ENCODE peak calls at places on chromosomes 2 and 18, in seven cellular contexts. W is A549, P is transverse colon, E is NT2/D1, R is stomach, F is suprapubic skin, B is heart right ventricle. I is an unnamed sample.

GRCh38 chr2:210524533-210524932 is 31.9 kb upstream of the CPS1 start:
- DNase-seq in B (no peak), E (no peak), R (no peak), W (no peak), P (no peak), F (no peak), I (no peak)

GRCh38 chr2:15337996-15338666 is 223.0 kb downstream of the NBAS start:
- DNase-seq in W (no peak), R (no peak), P (no peak), B (no peak), F (no peak), E (no peak), I (no peak)

GRCh38 chr2:215751200-215751910 is 262.0 kb downstream of the MREG start:
- DNase-seq in F (no peak), E (no peak), B (no peak), R (no peak), P (no peak), W (no peak), I (no peak)

GRCh38 chr2:195407782-195408181 is 249.2 kb upstream of the SLC39A10 start:
- DNase-seq in E (no peak), B (no peak), P (no peak), R (no peak), F (no peak), W (peak; percentile 29), I (no peak)

GRCh38 chr18:46290440-46291020 is 186.3 kb downstream of the HAUS1 start:
- DNase-seq in E (no peak), P (no peak), W (no peak), F (no peak), R (no peak), B (no peak), I (no peak)

GRCh38 chr18:46261799-46262198 is 157.6 kb downstream of the HAUS1 start:
- DNase-seq in P (no peak), W (no peak), B (no peak), E (peak; percentile 51), F (no peak), R (no peak), I (no peak)

GRCh38 chr2:101160454-101160853 is 9.3 kb upstream of the TBC1D8 start:
- DNase-seq in R (peak; percentile 52), B (no peak), F (no peak), P (no peak), E (no peak), W (no peak), I (no peak)

GRCh38 chr18:45793295-45793965 is 32.0 kb upstream of the SIGLEC15 start:
- DNase-seq in E (no peak), B (no peak), P (no peak), W (peak; percentile 66), R (no peak), F (no peak), I (no peak)

GRCh38 chr2:3001595-3002184 is 375.9 kb downstream of the EIPR1 start:
- DNase-seq in F (no peak), B (no peak), E (no peak), R (no peak), W (no peak), P (no peak), I (no peak)

GRCh38 chr18:70280007-70280925 is 8.6 kb upstream of the SOCS6 start:
- DNase-seq in F (no peak), B (no peak), W (no peak), P (no peak), R (peak; percentile 44), E (no peak), I (no peak)

GRCh38 chr2:129667586-129667985 is 311.9 kb upstream of the RAB6C start:
- DNase-seq in E (no peak), P (no peak), R (no peak), B (no peak), W (no peak), F (no peak), I (no peak)

GRCh38 chr2:50649626-50650397 is 382.1 kb downstream of the NRXN1 start:
- DNase-seq in P (no peak), W (no peak), E (no peak), B (no peak), F (no peak), R (no peak), I (no peak)

GRCh38 chr18:7021994-7022840 is 95.4 kb downstream of the LAMA1 start:
- DNase-seq in R (peak; percentile 73), W (peak; percentile 52), F (no peak), B (no peak), P (peak; percentile 66), E (no peak), I (peak; percentile 49)

GRCh38 chr18:49726564-49726963 is 86.8 kb downstream of the ACAA2 start:
- DNase-seq in R (no peak), P (no peak), E (no peak), F (no peak), B (no peak), W (no peak), I (no peak)

GRCh38 chr18:49725809-49726514 is 87.4 kb downstream of the ACAA2 start:
- DNase-seq in R (no peak), P (peak; percentile 30), B (peak; percentile 49), W (peak; percentile 18), E (peak; percentile 52), F (peak; percentile 83), I (peak; percentile 51)

GRCh38 chr18:49728542-49728941 is 84.8 kb downstream of the ACAA2 start:
- DNase-seq in R (peak; percentile 34), P (peak; percentile 75), E (no peak), F (no peak), W (peak; percentile 21), B (peak; percentile 45), I (peak; percentile 63)

GRCh38 chr18:49730951-49731391 is 82.4 kb downstream of the ACAA2 start:
- DNase-seq in W (no peak), P (no peak), F (no peak), E (no peak), R (no peak), B (no peak), I (no peak)

GRCh38 chr18:49727816-49728215 is 85.5 kb downstream of the ACAA2 start:
- DNase-seq in P (no peak), R (no peak), E (no peak), B (no peak), W (no peak), F (no peak), I (no peak)
- H3K4me1 ChIP-seq in P (peaks cover 27% of the 10 kb centered on the region), R (peaks cover 65% of the 10 kb centered on the region), E (peaks cover 11% of the 10 kb centered on the region), B (no peaks in the 10 kb centered on the region), W (peaks cover 40% of the 10 kb centered on the region), F (peaks cover 4% of the 10 kb centered on the region), I (peaks cover 8% of the 10 kb centered on the region)

GRCh38 chr2:98034745-98035144 is 39.0 kb upstream of the TMEM131 start:
- DNase-seq in F (no peak), B (no peak), P (no peak), W (no peak), R (no peak), E (no peak), I (no peak)

GRCh38 chr2:98037206-98037605 is 41.5 kb upstream of the TMEM131 start:
- DNase-seq in R (no peak), E (no peak), B (no peak), W (no peak), F (no peak), P (no peak), I (no peak)

GRCh38 chr2:98037666-98038339 is 42.1 kb upstream of the TMEM131 start:
- DNase-seq in P (no peak), E (no peak), B (no peak), W (no peak), F (no peak), R (no peak), I (no peak)

GRCh38 chr2:98039085-98039756 is 43.5 kb upstream of the TMEM131 start:
- DNase-seq in P (peak; percentile 75), B (no peak), F (no peak), E (no peak), W (no peak), R (peak; percentile 39), I (peak; percentile 37)

DNA sequence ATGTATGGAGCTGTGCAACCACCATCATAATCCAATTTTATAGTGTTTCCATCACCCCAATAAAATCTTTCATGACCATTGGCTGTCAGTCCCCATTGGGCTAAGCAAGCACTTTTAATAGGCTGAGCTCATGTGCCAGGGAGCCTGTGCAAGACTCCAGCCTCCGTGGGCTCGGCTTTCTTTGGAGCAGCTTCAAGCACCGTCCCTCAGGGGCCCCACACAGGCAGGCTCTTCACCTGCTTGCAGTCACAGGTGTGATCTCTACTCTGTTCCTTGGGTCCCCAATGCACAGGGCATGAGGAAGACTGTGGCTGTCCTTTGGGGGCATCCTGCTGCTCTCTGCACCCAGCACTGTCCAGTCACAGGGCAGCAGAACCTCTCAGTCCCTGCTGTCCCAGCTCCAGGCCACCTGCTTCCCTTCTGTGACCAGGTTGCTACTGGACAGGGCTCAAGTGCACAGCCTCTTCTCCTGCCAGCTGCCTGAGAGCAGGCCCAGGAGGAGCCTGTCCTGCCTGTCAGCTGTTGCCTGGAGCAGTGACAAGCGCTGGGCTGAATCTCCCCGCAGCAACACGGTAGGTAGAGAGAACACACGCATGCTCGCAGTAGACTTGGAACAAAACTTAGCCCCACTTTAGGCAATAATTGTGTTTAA is 40.7 kb upstream of the TMEM131 start:
- DNase-seq in F (no peak), E (no peak), R (peak; percentile 30), P (no peak), B (peak; percentile 57), W (no peak), I (no peak)
- H3K4me1 ChIP-seq in F (no peaks in the 10 kb centered on the region), E (peaks cover 7% of the 10 kb centered on the region), R (peaks cover 26% of the 10 kb centered on the region), P (peaks cover 53% of the 10 kb centered on the region), B (peaks cover 17% of the 10 kb centered on the region), W (no peaks in the 10 kb centered on the region), I (peaks cover 6% of the 10 kb centered on the region)

DNA sequence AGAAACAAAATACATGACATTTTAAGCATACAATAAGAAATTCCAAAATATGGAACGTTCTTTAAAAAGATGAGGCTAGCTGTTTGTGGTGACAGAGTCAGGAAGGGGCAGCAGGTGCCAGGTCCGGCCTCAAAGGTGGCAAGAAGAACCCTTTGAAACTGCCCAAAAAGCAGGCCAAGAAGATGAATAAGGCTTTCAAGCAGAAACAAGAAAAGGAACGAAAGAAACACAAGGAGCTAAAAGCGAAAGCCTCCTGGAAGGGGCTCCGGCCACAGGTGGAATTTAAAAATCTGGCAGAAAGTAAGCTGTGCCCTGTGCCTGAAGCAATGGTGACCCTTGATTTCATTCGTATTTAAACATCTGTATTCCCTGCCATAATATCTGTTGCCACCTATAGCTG is 5.5 kb downstream of the WDR33 start:
- DNase-seq in B (no peak), F (no peak), E (no peak), P (no peak), W (no peak), R (no peak), I (no peak)
- H3K4me1 ChIP-seq in B (peaks cover 32% of the 10 kb centered on the region), F (peaks cover 37% of the 10 kb centered on the region), E (no peaks in the 10 kb centered on the region), P (peaks cover 59% of the 10 kb centered on the region), W (peaks cover 29% of the 10 kb centered on the region), R (peaks cover 90% of the 10 kb centered on the region), I (peaks cover 5% of the 10 kb centered on the region)

DNA sequence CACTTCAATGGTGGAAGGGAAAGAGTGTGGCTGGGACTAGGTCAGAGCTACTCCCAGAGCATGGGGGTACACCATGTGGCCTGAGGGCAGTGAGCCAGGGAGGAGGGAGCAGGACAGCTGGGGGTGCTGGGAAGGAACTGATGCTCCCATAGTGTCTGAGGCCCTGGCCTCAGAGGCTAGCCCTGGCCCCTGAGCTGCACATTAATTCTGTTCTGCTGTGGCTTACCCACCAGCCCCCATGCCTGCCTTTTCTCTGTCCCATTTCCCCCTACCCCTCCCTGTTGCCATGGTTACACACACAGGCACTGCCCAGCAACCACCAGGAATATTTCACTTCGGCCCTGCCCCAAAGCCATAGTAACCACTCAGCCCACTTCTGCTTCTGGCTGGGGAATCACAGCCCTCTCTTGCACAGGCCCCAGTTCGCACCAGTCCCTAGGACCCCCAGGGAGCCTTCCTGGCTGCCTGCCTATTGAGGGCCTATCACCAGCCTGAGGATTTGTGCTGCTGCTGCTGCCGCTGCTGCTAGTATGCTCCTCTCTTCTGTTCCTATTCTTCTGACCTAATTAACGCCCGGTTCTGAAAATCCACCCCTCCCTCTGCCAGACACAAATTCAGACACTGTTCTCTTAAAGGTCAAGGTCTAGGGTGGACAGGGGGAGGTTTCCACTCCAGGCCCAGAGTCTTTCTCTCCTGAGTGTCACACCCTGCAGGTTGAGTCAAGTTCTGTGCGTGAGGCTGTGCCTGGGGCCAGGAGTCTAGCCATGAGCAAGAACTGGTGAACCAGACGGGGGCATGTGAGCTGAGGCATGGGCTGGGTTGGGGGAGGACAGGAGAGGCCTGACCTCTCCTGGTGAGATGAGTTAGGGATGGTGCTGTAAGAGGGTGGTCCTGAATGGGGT is 87.1 kb upstream of the MCFD2 start:
- DNase-seq in E (peak; percentile 56), B (peak; percentile 60), R (no peak), W (no peak), F (no peak), P (no peak), I (no peak)
- H3K4me1 ChIP-seq in E (peaks cover 26% of the 10 kb centered on the region), B (peaks cover 36% of the 10 kb centered on the region), R (peaks cover 49% of the 10 kb centered on the region), W (peaks cover 26% of the 10 kb centered on the region), F (peaks cover 29% of the 10 kb centered on the region), P (peaks cover 31% of the 10 kb centered on the region), I (peaks cover 4% of the 10 kb centered on the region)